ENCODE peak calls at places on chromosomes 1 and 21, in four cellular contexts. H is PC-3, F is hepatocyte, I is GM23248. N is an unnamed sample.

GRCh38 chr1:1434131-1434811 is 1.2 kb upstream of the VWA1 start:
- DNase-seq in I (no peak), H (no peak), F (no peak), N (no peak)

GRCh38 chr1:146032613-146033219 is 11.2 kb upstream of the HJV start:
- DNase-seq in H (peak; percentile 81), F (peak; percentile 58), I (peak; percentile 70), N (no peak)

GRCh38 chr21:36199021-36199420 is 42.4 kb downstream of the DOP1B start:
- DNase-seq in F (peak; percentile 49), I (no peak), H (no peak), N (no peak)

GRCh38 chr1:205934788-205935187 is 8.5 kb downstream of the SLC26A9 start:
- DNase-seq in I (no peak), H (peak; percentile 71), F (no peak), N (peak; percentile 78)

GRCh38 chr1:87106867-87107266 is 192.4 kb downstream of the HS2ST1 start:
- DNase-seq in F (no peak), I (no peak), H (no peak), N (no peak)

GRCh38 chr21:42146821-42147220 is 72.1 kb upstream of the ABCG1 start:
- DNase-seq in F (no peak), I (no peak), H (no peak), N (no peak)

GRCh38 chr1:108897865-108898720 is 21.3 kb downstream of the GPSM2 start:
- DNase-seq in H (peak; percentile 80), F (peak; percentile 54), I (peak; percentile 79), N (no peak)

GRCh38 chr1:24416666-24417391 is 1.2 kb downstream of the NIPAL3 start:
- DNase-seq in I (peak; percentile 97), H (peak; percentile 96), F (peak; percentile 76), N (peak; percentile 94)

DNA sequence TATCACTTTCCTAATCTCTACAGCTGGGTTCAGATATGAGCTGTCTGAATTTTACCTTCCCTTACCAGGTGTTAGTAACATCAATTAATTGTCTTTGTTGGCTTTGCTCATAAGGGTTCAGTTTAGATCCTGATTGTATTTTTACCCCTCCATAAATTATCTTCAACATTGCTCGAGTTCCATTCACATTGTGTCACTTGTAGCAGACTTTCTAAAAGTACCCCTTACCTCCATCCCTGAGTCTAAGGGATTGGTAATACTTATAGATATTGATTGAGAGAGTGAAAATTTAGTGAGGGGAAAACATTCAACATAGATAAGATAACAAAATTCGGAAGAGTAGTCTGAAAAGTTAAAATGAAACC is 7.3 kb downstream of the RASAL2 start:
- DNase-seq in I (no peak), H (no peak), F (no peak), N (no peak)
- H3K4me1 ChIP-seq in I (peaks cover 36% of the 10 kb centered on the region), H (peaks cover 20% of the 10 kb centered on the region), F (peaks cover 22% of the 10 kb centered on the region), N (peaks cover 34% of the 10 kb centered on the region)

GRCh38 chr1:181604482-181604881 is 121.2 kb downstream of the CACNA1E start:
- DNase-seq in F (no peak), H (no peak), I (no peak), N (no peak)

GRCh38 chr1:181608386-181608785 is 125.1 kb downstream of the CACNA1E start:
- DNase-seq in H (no peak), F (no peak), I (no peak), N (no peak)

GRCh38 chr1:181608951-181609350 is 125.6 kb downstream of the CACNA1E start:
- DNase-seq in F (no peak), I (no peak), H (no peak), N (no peak)

GRCh38 chr1:181603735-181604410 is 120.6 kb downstream of the CACNA1E start:
- DNase-seq in F (no peak), I (no peak), H (no peak), N (no peak)

GRCh38 chr1:181607524-181607923 is 124.2 kb downstream of the CACNA1E start:
- DNase-seq in H (no peak), I (no peak), F (no peak), N (no peak)
- H3K9me2 ChIP-seq in H (no peaks in the 10 kb centered on the region), I (no peaks in the 10 kb centered on the region), F (no peaks in the 10 kb centered on the region), N (no peaks in the 10 kb centered on the region)

DNA sequence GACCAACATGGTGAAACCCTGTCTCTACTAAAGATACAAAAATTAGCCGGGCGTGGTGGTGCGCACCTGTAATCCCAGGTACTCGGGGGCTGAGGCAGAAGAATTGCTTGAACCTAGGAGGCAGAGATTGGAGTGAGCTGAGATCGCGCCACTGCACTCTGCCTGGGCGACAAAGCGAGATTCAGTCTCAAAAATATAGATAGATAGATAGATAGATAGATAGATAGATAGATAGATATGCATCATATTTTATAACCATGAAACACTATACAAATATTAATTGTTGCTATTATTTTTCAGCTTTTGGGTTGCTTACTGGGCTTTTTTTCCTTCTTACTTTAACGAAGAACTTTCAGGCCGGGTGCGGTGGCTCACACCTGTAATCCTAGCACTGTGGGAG is 4.8 kb upstream of the FAF1 start:
- DNase-seq in F (no peak), H (no peak), I (no peak), N (no peak)
- H3K4me1 ChIP-seq in F (no peaks in the 10 kb centered on the region), H (peaks cover 8% of the 10 kb centered on the region), I (peaks cover 11% of the 10 kb centered on the region), N (peaks cover 19% of the 10 kb centered on the region)

GRCh38 chr1:114043046-114043445 is 63.8 kb downstream of the OLFML3 start:
- DNase-seq in H (no peak), I (no peak), F (no peak), N (no peak)
- H3K9me2 ChIP-seq in H (no peaks in the 10 kb centered on the region), I (no peaks in the 10 kb centered on the region), F (no peaks in the 10 kb centered on the region), N (no peaks in the 10 kb centered on the region)

GRCh38 chr1:159939603-159940002 is 5.8 kb downstream of the IGSF9 start:
- DNase-seq in I (no peak), F (no peak), H (no peak), N (no peak)
- H3K4me1 ChIP-seq in I (no peaks in the 10 kb centered on the region), F (peaks cover 60% of the 10 kb centered on the region), H (peaks cover 40% of the 10 kb centered on the region), N (peaks cover 40% of the 10 kb centered on the region)

N was measured in PC-9.